ENCODE peak calls at places on chromosomes 1 and 21, in five cellular contexts. X is BE2C, U is A549, Y is choroid plexus epithelial cell, D is esophagus squamous epithelium. G is an unnamed sample.

GRCh38 chr21:45826733-45827692 is 154.6 kb upstream of the COL6A1 start:
- DNase-seq in Y (no peak), D (no peak), U (no peak), X (no peak), G (no peak)

GRCh38 chr1:94698341-94698740 is 121.8 kb upstream of the SLC44A3 start:
- DNase-seq in Y (no peak), D (no peak), X (no peak), U (peak), G (no peak)

GRCh38 chr1:21331752-21332480 is 41.7 kb upstream of the ECE1 start:
- DNase-seq in X (peak), D (no peak), Y (no peak), U (no peak), G (no peak)

GRCh38 chr1:50271968-50272578 is 151.2 kb downstream of the DMRTA2 start:
- DNase-seq in D (no peak), U (peak), X (peak), Y (no peak), G (no peak)

GRCh38 chr1:165222580-165222979 is 133.9 kb downstream of the LMX1A start:
- DNase-seq in D (no peak), U (no peak), X (no peak), Y (no peak), G (no peak)

GRCh38 chr1:1332031-1332755 is 1.1 kb downstream of the TAS1R3 start:
- DNase-seq in X (no peak), U (no peak), Y (no peak), D (no peak), G (no peak)

GRCh38 chr1:6465461-6466005 is 440 bp downstream of the TNFRSF25 start:
- DNase-seq in X (no peak), Y (no peak), D (no peak), U (no peak), G (no peak)

GRCh38 chr21:44656868-44657267 is 864 bp upstream of the KRTAP12-3 start:
- DNase-seq in D (no peak), Y (no peak), X (no peak), U (no peak), G (no peak)

GRCh38 chr1:186754542-186755150 is 74.1 kb upstream of the PLA2G4A start:
- DNase-seq in D (no peak), U (no peak), Y (no peak), X (no peak), G (peak)

GRCh38 chr1:174413632-174414031 is 34.1 kb upstream of the GPR52 start:
- DNase-seq in X (peak), U (no peak), D (no peak), Y (peak), G (no peak)

GRCh38 chr1:167077868-167078210 is 12.3 kb downstream of the GPA33 start:
- DNase-seq in Y (no peak), X (no peak), U (no peak), D (no peak), G (no peak)

GRCh38 chr1:117368116-117369108 is 1.2 kb downstream of the MAN1A2 start:
- DNase-seq in D (no peak), Y (no peak), U (peak), X (no peak), G (no peak)

GRCh38 chr1:21022279-21023040 is 154.2 kb downstream of the EIF4G3 start:
- DNase-seq in Y (peak), D (no peak), U (peak), X (peak), G (peak)

GRCh38 chr1:201447911-201448871 is 20.8 kb downstream of the PHLDA3 start:
- DNase-seq in D (no peak), Y (peak), X (peak), U (peak), G (no peak)

GRCh38 chr1:91166106-91166712 is 144.4 kb upstream of the ZNF644 start:
- DNase-seq in X (peak), Y (peak), D (no peak), U (peak), G (no peak)

GRCh38 chr1:245859510-245860114 is 647.5 kb downstream of the SMYD3 start:
- DNase-seq in U (no peak), D (no peak), X (no peak), Y (no peak), G (no peak)
- H3K4me3 ChIP-seq in U (no peak), D (no peak), X (no peak), Y (no peak), G (no peak)

GRCh38 chr1:47334765-47335435 is 1.3 kb downstream of the CMPK1 start:
- DNase-seq in Y (no peak), U (no peak), X (no peak), D (no peak), G (no peak)

GRCh38 chr1:47331875-47332274 is 1.7 kb upstream of the CMPK1 start:
- DNase-seq in X (no peak), U (no peak), Y (no peak), D (no peak), G (no peak)

GRCh38 chr1:47333578-47333921 is at the start of gene CMPK1:
- DNase-seq in X (peak), Y (peak), D (no peak), U (peak), G (peak)

GRCh38 chr1:47332779-47333577 is 612 bp upstream of the CMPK1 start:
- DNase-seq in Y (no peak), U (no peak), X (no peak), D (no peak), G (no peak)

GRCh38 chr1:47333922-47334764 is 553 bp downstream of the CMPK1 start:
- DNase-seq in X (peak), U (peak), D (peak), Y (peak), G (no peak)
- TF ChIP-seq CTCF in X (no peak), U (peak), D (peak), Y (peak), G (no peak)

GRCh38 chr1:39199593-39199992 is 4.9 kb upstream of the MACF1 start:
- DNase-seq in Y (no peak), D (no peak), U (no peak), X (no peak), G (no peak)

GRCh38 chr1:39205781-39206464 is 1.4 kb downstream of the MACF1 start:
- DNase-seq in D (no peak), U (no peak), X (no peak), Y (peak), G (no peak)

GRCh38 chr1:39205102-39205780 is 746 bp downstream of the MACF1 start:
- DNase-seq in D (no peak), Y (peak), U (no peak), X (no peak), G (peak)

GRCh38 chr1:39204441-39205081 is at the start of gene MACF1:
- DNase-seq in X (no peak), U (peak), D (no peak), Y (peak), G (peak)
- H3K4me3 ChIP-seq in X (no peak), U (peak), D (peak), Y (peak), G (peak)

GRCh38 chr1:112957133-112957812 is 1.3 kb upstream of the SLC16A1 start:
- DNase-seq in D (no peak), Y (peak), U (peak), X (peak), G (peak)

GRCh38 chr1:112954059-112954458 is 1.9 kb downstream of the SLC16A1 start:
- DNase-seq in X (no peak), D (no peak), Y (no peak), U (no peak), G (no peak)

GRCh38 chr1:112956503-112957132 is 622 bp upstream of the SLC16A1 start:
- DNase-seq in Y (peak), X (peak), D (no peak), U (no peak), G (no peak)

GRCh38 chr1:112954945-112955677 is 885 bp downstream of the SLC16A1 start:
- DNase-seq in X (peak), U (peak), D (no peak), Y (peak), G (no peak)

GRCh38 chr1:112955678-112956502 is at the start of gene SLC16A1:
- DNase-seq in U (peak), D (peak), Y (peak), X (peak), G (peak)
- TF ChIP-seq CTCF in U (peak), D (peak), Y (peak), X (peak), G (peak)

DNA sequence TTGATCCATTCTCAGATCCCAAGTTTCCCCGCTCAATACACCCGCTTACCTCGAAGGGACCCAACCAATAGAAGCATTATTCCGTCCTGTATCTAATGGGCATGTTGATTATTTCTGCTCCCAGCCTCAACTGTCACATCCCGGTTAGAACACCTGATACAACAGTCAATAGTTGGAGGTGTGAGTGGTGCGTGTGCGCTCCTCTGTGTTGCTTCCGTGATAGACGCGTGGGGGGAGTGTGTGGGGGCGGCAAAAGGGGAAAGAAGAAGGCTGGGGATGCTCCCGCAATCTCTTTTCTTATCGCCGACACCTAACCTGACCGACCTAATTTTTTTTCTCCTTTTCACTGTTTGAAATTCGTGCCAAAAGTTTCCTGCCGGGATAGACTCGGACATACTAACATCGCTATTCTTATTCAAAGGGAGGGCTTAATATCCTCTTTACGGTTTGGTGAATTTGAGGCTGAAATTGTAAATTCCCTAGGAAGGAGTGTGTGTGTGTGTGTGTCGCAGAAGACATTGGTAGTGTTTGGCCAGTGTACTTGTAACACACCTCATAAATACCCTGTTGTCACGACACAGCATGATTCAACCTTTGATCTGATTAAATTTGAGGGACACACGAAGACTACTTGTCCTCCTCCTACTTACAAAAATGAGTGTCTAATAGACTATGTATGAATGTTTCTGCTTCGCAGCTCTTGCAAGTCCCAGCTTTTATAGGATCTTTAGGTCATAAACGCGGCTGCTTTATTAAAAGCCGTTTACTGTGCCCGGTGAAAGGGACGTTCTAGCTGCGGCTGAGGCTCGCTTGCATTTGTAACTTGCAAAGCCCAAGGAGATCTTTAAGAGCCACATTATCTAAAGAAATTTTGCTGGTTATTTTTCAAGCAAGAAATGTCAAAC is 1.5 kb upstream of the PROX1 start:
- DNase-seq in U (no peak), Y (no peak), X (no peak), D (no peak), G (no peak)
- H3K4me3 ChIP-seq in U (no peak), Y (no peak), X (peak), D (peak), G (no peak)

GRCh38 chr1:83318361-83318760 is 680.6 kb downstream of the TTLL7 start:
- DNase-seq in U (no peak), Y (no peak), D (no peak), X (no peak), G (no peak)
- TF ChIP-seq CTCF in U (no peak), Y (no peak), D (no peak), X (no peak), G (no peak)

GRCh38 chr1:85062425-85063026 is 14.2 kb upstream of the MCOLN3 start:
- DNase-seq in D (no peak), X (no peak), Y (no peak), U (no peak), G (no peak)
- H3K4me3 ChIP-seq in D (peak), X (peak), Y (peak), U (peak), G (peak)

DNA sequence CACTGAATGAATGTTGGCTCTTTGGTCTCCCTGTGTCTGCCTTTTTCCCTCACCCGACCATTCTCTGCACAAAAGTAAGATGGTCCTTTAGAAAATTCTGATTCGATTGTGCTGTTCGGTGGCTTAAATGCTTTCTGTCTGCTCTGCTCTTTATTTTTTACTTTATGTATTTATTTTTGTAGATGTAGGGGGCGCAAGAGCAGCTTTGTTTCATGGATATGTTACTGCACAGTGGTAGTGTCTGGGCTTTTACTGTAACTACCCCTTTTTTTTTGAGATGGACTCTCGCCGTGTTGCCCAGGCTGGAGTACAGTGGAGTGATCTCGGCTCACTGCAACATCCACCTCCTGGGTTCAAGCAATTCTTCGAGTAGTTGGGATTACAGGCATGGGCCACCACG is 15.7 kb downstream of the NLRP3 start:
- DNase-seq in D (no peak), X (no peak), Y (no peak), U (no peak), G (no peak)
- TF ChIP-seq CTCF in D (no peak), X (peak), Y (no peak), U (no peak), G (no peak)

DNA sequence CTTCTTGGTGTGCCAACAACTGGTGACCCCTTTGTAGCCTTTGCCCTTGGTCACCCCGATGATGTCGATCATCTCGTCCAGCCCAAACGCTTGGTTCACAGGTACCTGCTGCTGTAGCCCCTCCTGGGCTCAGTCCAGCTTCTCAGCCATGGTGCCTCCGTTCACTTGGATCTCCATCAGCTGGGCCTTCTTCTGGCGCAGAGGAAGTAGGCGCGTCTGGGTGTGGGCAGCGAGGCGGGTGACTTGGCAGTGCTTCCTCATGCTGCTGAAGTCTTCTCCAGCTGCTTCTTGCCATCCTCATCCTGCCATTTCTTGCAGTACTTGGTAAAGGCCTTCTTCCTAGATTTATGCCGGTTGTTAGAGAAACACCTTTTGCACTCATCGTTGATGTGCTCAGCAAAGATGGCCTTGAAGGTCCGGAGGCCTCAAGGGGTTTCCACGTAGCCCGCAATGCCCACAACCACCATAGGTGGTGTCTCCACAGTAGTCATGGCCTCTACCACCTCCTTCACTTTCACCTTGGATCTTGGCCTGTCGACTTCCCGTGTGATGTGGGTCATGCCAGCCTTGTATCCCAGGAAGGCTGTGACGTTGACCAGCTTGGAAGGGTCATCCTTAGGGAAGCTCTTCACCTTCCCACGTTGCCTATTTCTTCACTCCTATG is 13.0 kb downstream of the DOP1B start:
- DNase-seq in Y (no peak), D (no peak), X (no peak), U (no peak), G (no peak)
- H3K4me3 ChIP-seq in Y (no peak), D (no peak), X (no peak), U (no peak), G (no peak)